ENCODE peak calls at places on chromosome X, in five cellular contexts. One of them, this sample, is unnamed.

GRCh38 chrX:85327060-85327333 is 52.5 kb downstream of the POF1B start:
- DNase-seq in tibial artery: no peak
- DNase-seq in lung: no peak
- DNase-seq in lower leg skin: peak; percentile 80
- DNase-seq in fibroblast of mammary gland: no peak
- DNase-seq in this sample: no peak

GRCh38 chrX:26522501-26522900 is 306.5 kb downstream of the MAGEB5 start:
- DNase-seq in tibial artery: no peak
- DNase-seq in fibroblast of mammary gland: no peak
- DNase-seq in lower leg skin: no peak
- DNase-seq in lung: no peak
- DNase-seq in this sample: no peak

GRCh38 chrX:99901091-99901490 is 509.0 kb downstream of the PCDH19 start:
- DNase-seq in fibroblast of mammary gland: no peak
- DNase-seq in tibial artery: no peak
- DNase-seq in lung: no peak
- DNase-seq in lower leg skin: no peak
- DNase-seq in this sample: peak; percentile 12

GRCh38 chrX:38048886-38049285 is 42.5 kb downstream of the SYTL5 start:
- DNase-seq in lung: no peak
- DNase-seq in fibroblast of mammary gland: no peak
- DNase-seq in tibial artery: no peak
- DNase-seq in lower leg skin: no peak
- DNase-seq in this sample: no peak

GRCh38 chrX:121254336-121254735 is 206.9 kb downstream of the GLUD2 start:
- DNase-seq in lung: no peak
- DNase-seq in fibroblast of mammary gland: peak; percentile 15
- DNase-seq in tibial artery: no peak
- DNase-seq in lower leg skin: no peak
- DNase-seq in this sample: no peak

GRCh38 chrX:93673056-93673868 is at the start of gene NAP1L3:
- DNase-seq in tibial artery: peak; percentile 49
- DNase-seq in lung: peak; percentile 51
- DNase-seq in fibroblast of mammary gland: peak; percentile 72
- DNase-seq in lower leg skin: peak; percentile 85
- DNase-seq in this sample: peak; percentile 76

GRCh38 chrX:134622056-134622812 is 36.0 kb downstream of the PLAC1 start:
- DNase-seq in fibroblast of mammary gland: peak; percentile 86
- DNase-seq in tibial artery: no peak
- DNase-seq in lower leg skin: no peak
- DNase-seq in lung: no peak
- DNase-seq in this sample: no peak

GRCh38 chrX:56068274-56068758 is 163.8 kb upstream of the KLF8 start:
- DNase-seq in fibroblast of mammary gland: no peak
- DNase-seq in lung: no peak
- DNase-seq in lower leg skin: no peak
- DNase-seq in tibial artery: no peak
- DNase-seq in this sample: no peak

GRCh38 chrX:40083979-40084359 is 13.8 kb downstream of the BCOR start:
- DNase-seq in fibroblast of mammary gland: no peak
- DNase-seq in lower leg skin: no peak
- DNase-seq in tibial artery: no peak
- DNase-seq in lung: no peak
- DNase-seq in this sample: no peak

GRCh38 chrX:14630724-14631123 is 101.4 kb downstream of the GLRA2 start:
- DNase-seq in tibial artery: no peak
- DNase-seq in lung: no peak
- DNase-seq in fibroblast of mammary gland: no peak
- DNase-seq in lower leg skin: no peak
- DNase-seq in this sample: no peak

GRCh38 chrX:13473666-13474516 is 95.5 kb upstream of the EGFL6 start:
- DNase-seq in lower leg skin: no peak
- DNase-seq in lung: no peak
- DNase-seq in tibial artery: no peak
- DNase-seq in fibroblast of mammary gland: peak; percentile 63
- DNase-seq in this sample: no peak

GRCh38 chrX:102858826-102859627 is 78.0 kb upstream of the RAB40AL start:
- DNase-seq in fibroblast of mammary gland: no peak
- DNase-seq in tibial artery: no peak
- DNase-seq in lung: no peak
- DNase-seq in lower leg skin: no peak
- DNase-seq in this sample: peak; percentile 21

GRCh38 chrX:34341258-34341657 is 209.1 kb upstream of the FAM47A start:
- DNase-seq in fibroblast of mammary gland: no peak
- DNase-seq in lung: no peak
- DNase-seq in lower leg skin: no peak
- DNase-seq in tibial artery: no peak
- DNase-seq in this sample: no peak

GRCh38 chrX:23883737-23884354 is 23.9 kb downstream of the APOO start:
- DNase-seq in lung: no peak
- DNase-seq in lower leg skin: peak; percentile 63
- DNase-seq in tibial artery: no peak
- DNase-seq in fibroblast of mammary gland: peak; percentile 90
- DNase-seq in this sample: no peak

GRCh38 chrX:47614618-47615017 is 5.0 kb downstream of the SYN1 start:
- DNase-seq in lower leg skin: peak; percentile 70
- DNase-seq in lung: no peak
- DNase-seq in tibial artery: no peak
- DNase-seq in fibroblast of mammary gland: no peak
- DNase-seq in this sample: no peak

DNA sequence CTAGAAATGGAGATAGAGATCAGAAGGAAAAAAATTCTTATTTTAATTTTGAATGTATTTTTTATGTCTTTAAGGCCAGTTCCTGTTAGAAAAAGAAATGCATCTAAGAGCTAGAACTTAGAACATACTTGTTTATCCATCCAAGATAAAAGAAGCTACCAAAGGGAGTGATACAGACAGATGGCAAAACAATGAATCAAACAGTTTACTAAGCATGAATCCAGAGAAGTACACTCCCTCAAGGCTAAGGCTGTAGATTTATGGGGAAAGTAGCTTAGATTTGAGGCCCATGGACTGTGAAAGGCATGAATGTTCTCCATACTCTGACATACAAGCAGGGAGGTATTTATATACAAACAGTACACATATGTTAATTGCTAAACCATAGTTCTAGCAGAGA is 255.3 kb upstream of the NRK start:
- DNase-seq in fibroblast of mammary gland: peak; percentile 16
- DNase-seq in lower leg skin: no peak
- DNase-seq in tibial artery: no peak
- DNase-seq in lung: no peak
- DNase-seq in this sample: no peak
- TF ChIP-seq CTCF in fibroblast of mammary gland: no peak
- TF ChIP-seq CTCF in lower leg skin: no peak
- TF ChIP-seq CTCF in tibial artery: no peak
- TF ChIP-seq CTCF in lung: no peak
- TF ChIP-seq CTCF in this sample: no peak

GRCh38 chrX:15930585-15930984 is 76.0 kb upstream of the AP1S2 start:
- DNase-seq in lung: no peak
- DNase-seq in lower leg skin: no peak
- DNase-seq in tibial artery: no peak
- DNase-seq in fibroblast of mammary gland: peak; percentile 58
- DNase-seq in this sample: no peak
- TF ChIP-seq CTCF in lung: no peak
- TF ChIP-seq CTCF in lower leg skin: no peak
- TF ChIP-seq CTCF in tibial artery: no peak
- TF ChIP-seq CTCF in fibroblast of mammary gland: peak; percentile 36
- TF ChIP-seq CTCF in this sample: no peak

GRCh38 chrX:18351774-18352173 is 2.7 kb downstream of the SCML2 start:
- DNase-seq in lung: no peak
- DNase-seq in lower leg skin: no peak
- DNase-seq in tibial artery: no peak
- DNase-seq in fibroblast of mammary gland: no peak
- DNase-seq in this sample: no peak

GRCh38 chrX:18353931-18354368 is 538 bp downstream of the SCML2 start:
- DNase-seq in lung: no peak
- DNase-seq in tibial artery: no peak
- DNase-seq in fibroblast of mammary gland: no peak
- DNase-seq in lower leg skin: no peak
- DNase-seq in this sample: peak; percentile 38

GRCh38 chrX:18354369-18355329 is at the start of gene SCML2:
- DNase-seq in lower leg skin: no peak
- DNase-seq in tibial artery: peak; percentile 22
- DNase-seq in fibroblast of mammary gland: peak; percentile 17
- DNase-seq in lung: no peak
- DNase-seq in this sample: peak; percentile 62
- TF ChIP-seq CTCF in lower leg skin: no peak
- TF ChIP-seq CTCF in tibial artery: no peak
- TF ChIP-seq CTCF in fibroblast of mammary gland: no peak
- TF ChIP-seq CTCF in lung: no peak
- TF ChIP-seq CTCF in this sample: no peak

DNA sequence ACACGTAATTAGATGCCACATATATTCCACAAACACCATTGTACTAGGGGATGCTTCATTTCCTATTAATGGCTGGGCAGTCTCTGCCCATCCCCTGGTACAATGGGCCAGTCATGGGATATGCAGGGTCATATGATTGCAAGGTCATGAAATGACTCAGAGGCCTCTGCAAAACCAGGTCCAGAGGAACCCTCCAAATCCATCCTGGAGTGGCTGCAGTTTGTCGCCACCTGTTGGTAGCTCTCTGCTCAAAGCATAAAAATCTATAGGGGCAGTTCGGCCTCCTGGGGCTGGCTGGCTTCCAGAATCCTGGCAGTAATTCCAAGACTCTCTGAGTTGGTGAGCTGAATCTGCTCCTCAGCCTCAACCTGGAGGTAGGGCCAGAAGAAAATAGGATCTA is 22.9 kb upstream of the PUDP start:
- DNase-seq in lower leg skin: no peak
- DNase-seq in fibroblast of mammary gland: peak; percentile 37
- DNase-seq in tibial artery: no peak
- DNase-seq in lung: peak; percentile 29
- DNase-seq in this sample: peak; percentile 19
- TF ChIP-seq CTCF in lower leg skin: no peak
- TF ChIP-seq CTCF in fibroblast of mammary gland: peak; percentile 33
- TF ChIP-seq CTCF in tibial artery: no peak
- TF ChIP-seq CTCF in lung: no peak
- TF ChIP-seq CTCF in this sample: no peak

This sample was measured in glutamatergic neuron.